ENCODE peak calls at places on chromosomes 4 and X, in six cellular contexts. L is K562, H is A549, J is GM12878, A is upper lobe of left lung, X is HepG2. Q is an unnamed sample.
A peak's percentile ranks its signal among the peaks of the same experiment; 100 is the strongest.

GRCh38 chr4:99661907-99662306 is 4.3 kb upstream of the C4orf54 start:
- ATAC-seq in H (no peak), L (no peak), X (no peak), A (no peak), J (no peak), Q (no peak)

GRCh38 chr4:4387531-4388311 is 819 bp downstream of the NSG1 start:
- ATAC-seq in X (no peak), L (no peak), H (no peak), J (no peak), A (no peak), Q (no peak)

GRCh38 chr4:157819693-157820464 is 352.9 kb downstream of the GASK1B start:
- ATAC-seq in H (no peak), J (no peak), X (peak; percentile 62), A (peak; percentile 39), L (no peak), Q (no peak)

GRCh38 chr4:76108467-76109181 is 34.1 kb downstream of the ART3 start:
- ATAC-seq in H (peak; percentile 66), X (peak; percentile 63), L (peak; percentile 73), J (peak; percentile 84), A (no peak), Q (no peak)

GRCh38 chrX:130705591-130705990 is 197.4 kb downstream of the ENOX2 start:
- ATAC-seq in A (no peak), L (peak; percentile 59), H (no peak), J (no peak), X (no peak), Q (no peak)

GRCh38 chr4:146054676-146055075 is 116.1 kb upstream of the ZNF827 start:
- ATAC-seq in A (no peak), H (no peak), X (no peak), J (peak; percentile 4), L (no peak), Q (no peak)

GRCh38 chrX:52082578-52082977 is 13.6 kb upstream of the MAGED4B start:
- ATAC-seq in X (no peak), J (no peak), A (no peak), L (no peak), H (no peak), Q (no peak)

GRCh38 chr4:57051100-57051499 is 59.1 kb downstream of the IGFBP7 start:
- ATAC-seq in J (no peak), H (no peak), A (no peak), L (no peak), X (no peak), Q (no peak)

GRCh38 chr4:98659741-98660507 is 1.5 kb upstream of the TSPAN5 start:
- ATAC-seq in L (no peak), A (no peak), J (no peak), H (no peak), X (peak; percentile 33), Q (no peak)

GRCh38 chr4:98663226-98664006 is 5.0 kb upstream of the TSPAN5 start:
- ATAC-seq in X (no peak), L (peak; percentile 25), J (peak; percentile 79), H (no peak), A (no peak), Q (no peak)

GRCh38 chr4:98662619-98663225 is 4.3 kb upstream of the TSPAN5 start:
- ATAC-seq in A (no peak), X (no peak), H (no peak), J (peak; percentile 13), L (peak; percentile 34), Q (no peak)

GRCh38 chr4:98662055-98662453 is 3.6 kb upstream of the TSPAN5 start:
- ATAC-seq in J (no peak), L (no peak), A (no peak), H (no peak), X (no peak), Q (no peak)

DNA sequence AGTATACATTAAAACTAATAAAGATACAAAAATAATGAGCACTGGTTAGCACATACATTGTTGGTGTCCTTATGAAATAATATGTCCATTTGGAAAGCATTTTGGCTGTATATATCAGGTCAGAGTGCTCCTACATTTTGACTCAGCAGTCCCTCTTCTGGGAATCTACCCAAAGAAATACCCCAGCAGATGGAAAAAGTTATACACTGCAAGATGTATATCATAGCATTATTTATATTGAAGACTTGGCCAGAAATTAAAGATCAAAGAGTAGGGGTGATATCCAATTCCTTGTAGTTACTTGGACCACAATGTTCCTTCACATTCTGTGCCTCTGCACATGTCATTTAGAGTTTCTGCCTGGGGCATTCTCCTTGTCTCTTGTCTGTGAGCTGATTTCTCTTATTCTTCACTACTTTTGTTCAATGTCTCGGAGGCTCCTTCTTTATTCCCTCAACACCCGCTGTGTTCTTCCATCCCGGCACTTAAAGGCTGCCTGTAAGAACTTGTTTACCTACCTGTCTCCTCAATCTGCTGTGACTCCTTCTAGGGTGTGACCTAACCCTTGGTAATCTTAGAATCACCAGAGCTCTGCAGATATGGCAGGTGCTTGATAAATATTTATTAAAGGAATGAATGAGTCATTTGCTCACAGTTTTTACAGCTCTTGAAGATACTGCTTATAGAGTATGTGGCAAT is 3.1 kb upstream of the TSPAN5 start:
- ATAC-seq in L (no peak), X (no peak), A (no peak), J (no peak), H (no peak), Q (no peak)
- H3K4me1 ChIP-seq in L (peaks cover 8% of the 10 kb centered on the region), X (peaks cover 8% of the 10 kb centered on the region), A (peaks cover 36% of the 10 kb centered on the region), J (peaks cover 20% of the 10 kb centered on the region), H (peaks cover 33% of the 10 kb centered on the region), Q (peaks cover 13% of the 10 kb centered on the region)

DNA sequence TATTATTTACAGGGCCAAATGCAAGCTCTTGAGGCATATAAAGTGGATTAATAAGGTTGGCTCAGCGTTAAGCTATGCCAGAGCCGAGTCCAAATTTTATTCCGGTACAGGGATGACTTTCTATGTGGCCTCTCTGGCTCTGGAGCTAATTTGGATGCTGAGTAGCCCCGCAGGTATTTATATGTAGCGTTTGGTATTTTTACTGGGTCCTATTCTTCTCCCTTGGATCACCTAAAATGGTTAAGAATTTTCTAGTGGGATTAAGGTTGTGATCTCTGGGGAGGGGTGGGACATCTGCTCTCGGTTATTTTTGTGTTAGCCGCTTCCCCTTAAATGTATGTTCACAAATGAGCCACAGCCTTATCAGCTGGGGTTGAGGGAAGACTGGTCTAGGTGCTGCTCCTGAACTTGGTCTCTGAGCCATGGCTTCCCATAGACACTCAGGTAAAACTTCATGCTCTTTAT is 49.4 kb downstream of the FHL1 start:
- ATAC-seq in X (no peak), A (no peak), J (no peak), H (no peak), L (no peak), Q (peak; percentile 60)
- TF ChIP-seq POLR2A in X (no peak), A (no peak), J (no peak), H (no peak), L (no peak), Q (peak; percentile 38)

GRCh38 chrX:9532349-9532748 is 67.5 kb downstream of the TBL1X start:
- ATAC-seq in L (no peak), X (no peak), H (no peak), A (no peak), J (no peak), Q (no peak)
- TF ChIP-seq EP300 in L (no peak), X (no peak), H (no peak), A (no peak), J (no peak), Q (no peak)

DNA sequence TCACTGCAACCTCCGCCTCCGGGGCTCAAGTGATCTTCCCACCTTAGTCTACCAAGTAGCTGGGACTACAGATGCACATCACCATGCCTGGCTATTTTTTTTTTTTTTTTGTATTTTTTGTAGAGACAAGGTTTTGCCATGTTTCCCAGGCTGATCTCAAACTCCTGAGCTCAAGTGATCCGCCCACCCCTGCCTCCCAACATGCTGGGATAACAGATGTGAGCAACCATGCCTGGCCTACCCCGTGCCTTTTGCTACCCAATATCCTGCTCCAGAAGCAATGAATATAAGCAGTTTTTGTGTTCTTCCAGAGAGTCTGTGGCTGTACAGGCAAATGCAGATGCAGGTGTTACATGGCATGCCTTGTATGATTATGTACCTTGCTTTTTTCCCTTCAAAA is 50.5 kb downstream of the TBC1D14 start:
- ATAC-seq in H (no peak), A (no peak), J (no peak), L (no peak), X (no peak), Q (no peak)
- H3K4me1 ChIP-seq in H (peaks cover 15% of the 10 kb centered on the region), A (peaks cover 30% of the 10 kb centered on the region), J (peaks cover 22% of the 10 kb centered on the region), L (no peaks in the 10 kb centered on the region), X (peaks cover 62% of the 10 kb centered on the region), Q (no peaks in the 10 kb centered on the region)

DNA sequence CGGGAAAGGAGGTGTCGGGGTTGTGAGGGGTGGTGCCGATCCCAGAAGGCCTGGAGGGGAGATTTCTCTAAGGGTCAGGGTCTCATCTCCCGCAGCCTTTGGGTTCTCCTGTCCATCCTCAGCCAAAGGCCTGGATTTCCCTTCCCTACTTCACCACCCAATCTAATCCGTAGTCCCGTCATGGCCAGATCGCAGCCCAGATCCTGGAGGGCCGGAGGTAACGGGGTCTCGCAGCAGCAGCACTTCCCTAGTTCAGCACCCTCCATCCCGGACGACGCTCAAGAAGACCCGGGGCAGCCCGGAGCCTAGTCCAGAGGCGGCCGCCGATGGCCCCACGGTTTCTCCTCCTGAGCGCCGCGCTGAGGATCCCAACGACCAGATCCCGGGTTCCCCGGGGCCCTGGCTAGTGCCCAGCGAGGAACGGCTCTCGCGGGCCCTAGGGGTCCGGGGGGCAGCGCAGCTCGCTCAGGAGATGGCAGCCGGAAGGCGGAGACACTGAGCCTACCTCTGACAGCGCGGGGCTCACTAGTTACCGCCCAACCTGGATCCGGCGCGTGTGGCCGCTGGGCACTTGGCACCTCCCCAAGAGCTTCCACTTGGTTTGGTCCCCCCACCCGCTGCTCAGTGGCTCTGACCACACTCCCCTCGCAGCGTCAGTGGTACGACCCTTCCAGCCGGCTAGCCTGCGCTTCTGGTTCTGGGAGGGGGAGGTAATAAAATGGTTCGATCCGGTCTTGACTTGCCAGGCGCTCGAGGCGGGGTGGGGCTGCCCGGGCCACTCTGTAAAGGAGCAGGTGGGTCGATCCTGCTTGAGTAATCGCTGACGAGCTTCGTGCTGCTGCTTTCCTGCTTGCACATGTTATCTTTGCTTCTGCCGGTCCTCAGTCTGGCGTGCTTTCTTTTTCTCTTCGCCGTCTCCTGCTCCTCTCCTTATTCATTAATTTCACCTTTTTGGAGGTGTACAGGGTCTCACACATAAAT is 3.6 kb downstream of the MAGIX start:
- ATAC-seq in H (no peak), J (peak; percentile 73), A (peak; percentile 67), X (no peak), L (peak; percentile 37), Q (peak; percentile 47)
- TF ChIP-seq POLR2A in H (no peak), J (peak; percentile 33), A (no peak), X (no peak), L (no peak), Q (no peak)

GRCh38 chr4:145042601-145043000 is 55.4 kb downstream of the ANAPC10 start:
- ATAC-seq in A (no peak), X (no peak), J (no peak), H (no peak), L (no peak), Q (no peak)

GRCh38 chr4:145045180-145045579 is 52.8 kb downstream of the ANAPC10 start:
- ATAC-seq in J (peak; percentile 52), H (no peak), L (no peak), A (no peak), X (no peak), Q (no peak)

GRCh38 chr4:145041378-145041777 is 56.6 kb downstream of the ANAPC10 start:
- ATAC-seq in A (no peak), X (no peak), L (no peak), J (peak; percentile 94), H (no peak), Q (no peak)

GRCh38 chr4:145044341-145044740 is 53.7 kb downstream of the ANAPC10 start:
- ATAC-seq in A (no peak), L (no peak), X (no peak), J (no peak), H (no peak), Q (no peak)

GRCh38 chr4:145043306-145043705 is 54.7 kb downstream of the ANAPC10 start:
- ATAC-seq in J (peak; percentile 47), H (no peak), A (no peak), X (no peak), L (no peak), Q (no peak)
- TF ChIP-seq EP300 in J (no peak), H (no peak), A (no peak), X (no peak), L (no peak), Q (no peak)